ENCODE peak calls at places on chromosomes 16 and 17, in eight cellular contexts. One of them, this sample, is unnamed.

GRCh38 chr16:69712277-69712676 is 14.1 kb downstream of the NQO1 start:
- DNase-seq in activated naive CD4-positive, alpha-beta T cell treated with anti-CD3 and anti-CD28 coated beads for 36 hours: no peak
- DNase-seq in ELF-1: no peak
- DNase-seq in cardiac fibroblast: no peak
- DNase-seq in NCI-H2107: no peak
- DNase-seq in stimulated activated effector memory CD8-positive, alpha-beta T cell treated with anti-CD3 and anti-CD28 coated beads, Interleukin-12 subunit alpha, Interleukin-12 subunit beta, amount 100 ng/mL, for 72 hours: no peak
- DNase-seq in MM.1S: no peak
- DNase-seq in cerebellar nuclear complex: no peak
- DNase-seq in this sample: no peak

GRCh38 chr16:10242076-10242475 is 59.8 kb upstream of the GRIN2A start:
- DNase-seq in activated naive CD4-positive, alpha-beta T cell treated with anti-CD3 and anti-CD28 coated beads for 36 hours: no peak
- DNase-seq in NCI-H2107: no peak
- DNase-seq in stimulated activated effector memory CD8-positive, alpha-beta T cell treated with anti-CD3 and anti-CD28 coated beads, Interleukin-12 subunit alpha, Interleukin-12 subunit beta, amount 100 ng/mL, for 72 hours: no peak
- DNase-seq in MM.1S: no peak
- DNase-seq in cardiac fibroblast: no peak
- DNase-seq in ELF-1: no peak
- DNase-seq in cerebellar nuclear complex: no peak
- DNase-seq in this sample: no peak

GRCh38 chr16:67847064-67847861 is at the start of gene CENPT:
- DNase-seq in cardiac fibroblast: peak; percentile 72
- DNase-seq in MM.1S: peak; percentile 70
- DNase-seq in stimulated activated effector memory CD8-positive, alpha-beta T cell treated with anti-CD3 and anti-CD28 coated beads, Interleukin-12 subunit alpha, Interleukin-12 subunit beta, amount 100 ng/mL, for 72 hours: no peak
- DNase-seq in activated naive CD4-positive, alpha-beta T cell treated with anti-CD3 and anti-CD28 coated beads for 36 hours: peak; percentile 18
- DNase-seq in NCI-H2107: no peak
- DNase-seq in cerebellar nuclear complex: no peak
- DNase-seq in ELF-1: peak; percentile 89
- DNase-seq in this sample: peak; percentile 80

GRCh38 chr16:9258423-9259051 is 167.1 kb downstream of the HAPSTR1 start:
- DNase-seq in NCI-H2107: no peak
- DNase-seq in MM.1S: peak; percentile 68
- DNase-seq in stimulated activated effector memory CD8-positive, alpha-beta T cell treated with anti-CD3 and anti-CD28 coated beads, Interleukin-12 subunit alpha, Interleukin-12 subunit beta, amount 100 ng/mL, for 72 hours: peak; percentile 50
- DNase-seq in ELF-1: peak; percentile 72
- DNase-seq in activated naive CD4-positive, alpha-beta T cell treated with anti-CD3 and anti-CD28 coated beads for 36 hours: peak; percentile 43
- DNase-seq in cardiac fibroblast: peak; percentile 6
- DNase-seq in cerebellar nuclear complex: no peak
- DNase-seq in this sample: peak; percentile 2

GRCh38 chr16:74862743-74863244 is 88.2 kb upstream of the FA2H start:
- DNase-seq in activated naive CD4-positive, alpha-beta T cell treated with anti-CD3 and anti-CD28 coated beads for 36 hours: peak; percentile 42
- DNase-seq in cardiac fibroblast: peak; percentile 64
- DNase-seq in MM.1S: peak; percentile 35
- DNase-seq in ELF-1: peak; percentile 32
- DNase-seq in cerebellar nuclear complex: no peak
- DNase-seq in stimulated activated effector memory CD8-positive, alpha-beta T cell treated with anti-CD3 and anti-CD28 coated beads, Interleukin-12 subunit alpha, Interleukin-12 subunit beta, amount 100 ng/mL, for 72 hours: no peak
- DNase-seq in NCI-H2107: no peak
- DNase-seq in this sample: peak; percentile 49

GRCh38 chr17:14301279-14301760 is 439 bp downstream of the HS3ST3B1 start:
- DNase-seq in activated naive CD4-positive, alpha-beta T cell treated with anti-CD3 and anti-CD28 coated beads for 36 hours: peak; percentile 43
- DNase-seq in NCI-H2107: no peak
- DNase-seq in ELF-1: no peak
- DNase-seq in cerebellar nuclear complex: no peak
- DNase-seq in stimulated activated effector memory CD8-positive, alpha-beta T cell treated with anti-CD3 and anti-CD28 coated beads, Interleukin-12 subunit alpha, Interleukin-12 subunit beta, amount 100 ng/mL, for 72 hours: no peak
- DNase-seq in cardiac fibroblast: no peak
- DNase-seq in MM.1S: no peak
- DNase-seq in this sample: no peak

GRCh38 chr16:62157544-62157943 is 121.3 kb upstream of the CDH8 start:
- DNase-seq in cerebellar nuclear complex: no peak
- DNase-seq in NCI-H2107: no peak
- DNase-seq in stimulated activated effector memory CD8-positive, alpha-beta T cell treated with anti-CD3 and anti-CD28 coated beads, Interleukin-12 subunit alpha, Interleukin-12 subunit beta, amount 100 ng/mL, for 72 hours: no peak
- DNase-seq in ELF-1: no peak
- DNase-seq in cardiac fibroblast: no peak
- DNase-seq in activated naive CD4-positive, alpha-beta T cell treated with anti-CD3 and anti-CD28 coated beads for 36 hours: no peak
- DNase-seq in MM.1S: no peak
- DNase-seq in this sample: no peak

GRCh38 chr17:37028040-37028439 is 79.3 kb downstream of the AATF start:
- DNase-seq in ELF-1: no peak
- DNase-seq in MM.1S: no peak
- DNase-seq in activated naive CD4-positive, alpha-beta T cell treated with anti-CD3 and anti-CD28 coated beads for 36 hours: no peak
- DNase-seq in stimulated activated effector memory CD8-positive, alpha-beta T cell treated with anti-CD3 and anti-CD28 coated beads, Interleukin-12 subunit alpha, Interleukin-12 subunit beta, amount 100 ng/mL, for 72 hours: no peak
- DNase-seq in cardiac fibroblast: no peak
- DNase-seq in NCI-H2107: no peak
- DNase-seq in cerebellar nuclear complex: no peak
- DNase-seq in this sample: no peak

This sample was measured in iris pigment epithelial cell.